ENCODE peak calls at places on chromosomes 1 and 21, in nine cellular contexts. Z, S, J, P, G, K, I, O and B are unnamed samples.

GRCh38 chr1:32353431-32353830 is 8.9 kb downstream of the FAM229A start:
- DNase-seq in Z (no peak), S (no peak), J (no peak), P (no peak), G (no peak), K (no peak), I (no peak), O (no peak), B (no peak)

GRCh38 chr1:65235867-65236805 is 73.2 kb upstream of the DNAJC6 start:
- DNase-seq in Z (peak; percentile 73), S (no peak), J (no peak), P (no peak), G (peak; percentile 76), K (peak; percentile 34), I (no peak), O (no peak), B (peak; percentile 12)

GRCh38 chr1:43934279-43934985 is 831 bp downstream of the ARTN start:
- DNase-seq in Z (peak; percentile 70), S (peak; percentile 71), J (peak; percentile 82), P (no peak), G (peak; percentile 64), K (no peak), I (no peak), O (peak; percentile 72), B (peak; percentile 79)

GRCh38 chr1:32474954-32475353 is 10.1 kb downstream of the ZBTB8B start:
- DNase-seq in Z (no peak), S (no peak), J (no peak), P (no peak), G (no peak), K (no peak), I (no peak), O (no peak), B (no peak)

GRCh38 chr1:28272215-28272852 is 13.0 kb downstream of the SESN2 start:
- DNase-seq in Z (no peak), S (no peak), J (no peak), P (no peak), G (no peak), K (no peak), I (no peak), O (no peak), B (no peak)

GRCh38 chr21:38159355-38159754 is 97.4 kb upstream of the KCNJ15 start:
- DNase-seq in Z (peak; percentile 63), S (peak; percentile 58), J (no peak), P (peak; percentile 18), G (peak; percentile 73), K (peak; percentile 70), I (no peak), O (peak; percentile 53), B (peak; percentile 58)

GRCh38 chr1:65278344-65279091 is 30.8 kb upstream of the DNAJC6 start:
- DNase-seq in Z (no peak), S (no peak), J (no peak), P (no peak), G (no peak), K (no peak), I (no peak), O (no peak), B (no peak)

GRCh38 chr1:24045766-24046165 is 65.6 kb upstream of the SRSF10 start:
- DNase-seq in Z (no peak), S (no peak), J (no peak), P (no peak), G (no peak), K (peak; percentile 30), I (no peak), O (no peak), B (no peak)

GRCh38 chr1:30649321-30649991 is 73.9 kb downstream of the MATN1 start:
- DNase-seq in Z (no peak), S (no peak), J (no peak), P (no peak), G (no peak), K (no peak), I (no peak), O (peak; percentile 74), B (no peak)

GRCh38 chr1:68049941-68050878 is at the start of gene DIRAS3:
- DNase-seq in Z (no peak), S (no peak), J (peak; percentile 66), P (no peak), G (no peak), K (no peak), I (no peak), O (no peak), B (no peak)

GRCh38 chr1:110229348-110230001 is 19.4 kb downstream of the KCNC4 start:
- DNase-seq in Z (no peak), S (no peak), J (peak; percentile 92), P (no peak), G (no peak), K (peak; percentile 20), I (peak; percentile 32), O (peak; percentile 85), B (no peak)

GRCh38 chr1:108828074-108828961 is 28.6 kb downstream of the AKNAD1 start:
- DNase-seq in Z (peak; percentile 79), S (peak; percentile 67), J (peak; percentile 77), P (peak; percentile 29), G (peak; percentile 81), K (no peak), I (peak; percentile 22), O (peak; percentile 85), B (peak; percentile 76)

GRCh38 chr1:221634010-221634409 is 107.9 kb downstream of the DUSP10 start:
- DNase-seq in Z (no peak), S (no peak), J (no peak), P (no peak), G (no peak), K (no peak), I (no peak), O (no peak), B (no peak)

GRCh38 chr1:61980561-61980960 is 214.1 kb upstream of the L1TD1 start:
- DNase-seq in Z (no peak), S (peak; percentile 4), J (no peak), P (no peak), G (no peak), K (no peak), I (no peak), O (peak; percentile 50), B (no peak)

GRCh38 chr1:202063093-202063492 is 52.7 kb downstream of the ELF3 start:
- DNase-seq in Z (no peak), S (no peak), J (no peak), P (no peak), G (no peak), K (no peak), I (no peak), O (no peak), B (no peak)

GRCh38 chr1:204806943-204807624 is 63.6 kb upstream of the NFASC start:
- DNase-seq in Z (peak; percentile 91), S (peak; percentile 89), J (peak; percentile 91), P (no peak), G (peak; percentile 92), K (peak; percentile 37), I (peak; percentile 79), O (peak; percentile 92), B (peak; percentile 92)

GRCh38 chr1:225447649-225448048 is 19.8 kb upstream of the LBR start:
- DNase-seq in Z (no peak), S (no peak), J (peak; percentile 88), P (no peak), G (no peak), K (no peak), I (no peak), O (peak; percentile 77), B (no peak)

GRCh38 chr1:236880209-236880608 is 85.1 kb downstream of the MTR start:
- DNase-seq in Z (no peak), S (no peak), J (no peak), P (no peak), G (no peak), K (no peak), I (no peak), O (no peak), B (no peak)

GRCh38 chr1:30801826-30802198 is 44.2 kb upstream of the LAPTM5 start:
- DNase-seq in Z (peak; percentile 74), S (peak; percentile 92), J (peak; percentile 91), P (peak; percentile 31), G (peak; percentile 76), K (no peak), I (peak; percentile 71), O (peak; percentile 92), B (peak; percentile 70)

GRCh38 chr1:3504151-3504822 is 49.8 kb downstream of the ARHGEF16 start:
- DNase-seq in Z (no peak), S (no peak), J (peak; percentile 88), P (peak; percentile 53), G (no peak), K (peak; percentile 75), I (peak; percentile 54), O (no peak), B (no peak)

GRCh38 chr1:30538906-30539855 is 184.2 kb downstream of the MATN1 start:
- DNase-seq in Z (no peak), S (no peak), J (no peak), P (no peak), G (no peak), K (no peak), I (no peak), O (no peak), B (no peak)

GRCh38 chr1:185973645-185974044 is 239.5 kb downstream of the HMCN1 start:
- DNase-seq in Z (no peak), S (no peak), J (no peak), P (no peak), G (no peak), K (peak; percentile 77), I (no peak), O (no peak), B (no peak)

GRCh38 chr1:100440075-100440809 is 87.9 kb downstream of the CDC14A start:
- DNase-seq in Z (no peak), S (peak; percentile 70), J (no peak), P (no peak), G (no peak), K (no peak), I (no peak), O (no peak), B (no peak)

GRCh38 chr1:167927075-167927754 is 9.3 kb upstream of the DCAF6 start:
- DNase-seq in Z (no peak), S (no peak), J (no peak), P (no peak), G (no peak), K (no peak), I (no peak), O (no peak), B (no peak)

GRCh38 chr1:40036574-40036973 is 4.0 kb upstream of the CAP1 start:
- DNase-seq in Z (no peak), S (no peak), J (peak; percentile 70), P (peak; percentile 22), G (no peak), K (peak; percentile 29), I (peak; percentile 21), O (peak; percentile 51), B (no peak)

GRCh38 chr1:37485902-37486679 is 11.7 kb downstream of the ZC3H12A start:
- DNase-seq in Z (no peak), S (no peak), J (no peak), P (no peak), G (no peak), K (no peak), I (no peak), O (no peak), B (no peak)

GRCh38 chr1:50976111-50976889 is 6.3 kb downstream of the CDKN2C start:
- DNase-seq in Z (peak; percentile 39), S (no peak), J (no peak), P (no peak), G (peak; percentile 59), K (no peak), I (no peak), O (no peak), B (peak; percentile 24)

GRCh38 chr1:117646007-117646913 is 40.4 kb downstream of the TENT5C start:
- DNase-seq in Z (no peak), S (no peak), J (no peak), P (no peak), G (no peak), K (peak; percentile 53), I (no peak), O (no peak), B (no peak)

GRCh38 chr21:33760641-33761103 is 118.4 kb downstream of the ITSN1 start:
- DNase-seq in Z (no peak), S (no peak), J (no peak), P (no peak), G (no peak), K (peak; percentile 44), I (no peak), O (no peak), B (no peak)

GRCh38 chr1:60037061-60037460 is 36.5 kb downstream of the C1orf87 start:
- DNase-seq in Z (no peak), S (no peak), J (no peak), P (no peak), G (no peak), K (no peak), I (no peak), O (no peak), B (no peak)

GRCh38 chr1:178434360-178434759 is 62.4 kb downstream of the CLEC20A start:
- DNase-seq in Z (no peak), S (no peak), J (no peak), P (no peak), G (no peak), K (no peak), I (no peak), O (no peak), B (no peak)